ENCODE peak calls at places on chromosomes 13 and 19, in four cellular contexts. W is endothelial cell of umbilical vein, J is neuronal stem cell, I is PC-3. T is an unnamed sample. For H3K4me1 and H3K36me3, the result is how much of the 10 kb centered on the place peaks cover.

GRCh38 chr19:36113895-36114762 is 546 bp downstream of the POLR2I start:
- DNase-seq in W (peak), J (no peak), I (peak), T (no peak)

GRCh38 chr19:31408460-31409124 is 59.4 kb upstream of the TSHZ3 start:
- DNase-seq in W (no peak), J (no peak), I (peak), T (no peak)

GRCh38 chr13:51848674-51849073 is 3.7 kb upstream of the TMEM272 start:
- DNase-seq in W (peak), J (no peak), I (peak), T (no peak)

GRCh38 chr19:18093439-18094161 is 4.0 kb upstream of the MAST3 start:
- DNase-seq in W (no peak), J (no peak), I (peak), T (no peak)

GRCh38 chr13:100674363-100674847 is at the start of gene TMTC4:
- DNase-seq in W (no peak), J (peak), I (no peak), T (no peak)

GRCh38 chr19:7145494-7145893 is 76.0 kb downstream of the ZNF557 start:
- DNase-seq in W (no peak), J (no peak), I (peak), T (no peak)

GRCh38 chr13:112657850-112658445 is 31.9 kb upstream of the ATP11A start:
- DNase-seq in W (no peak), J (no peak), I (peak), T (no peak)

GRCh38 chr19:48090281-48090802 is 20.3 kb downstream of the PLA2G4C start:
- DNase-seq in W (no peak), J (no peak), I (no peak), T (peak)

GRCh38 chr19:41623360-41623759 is 3.5 kb downstream of the CEACAM4 start:
- DNase-seq in W (no peak), J (no peak), I (no peak), T (no peak)

GRCh38 chr13:101398191-101398590 is 18.1 kb downstream of the NALCN start:
- DNase-seq in W (no peak), J (no peak), I (peak), T (no peak)

GRCh38 chr19:16496613-16496983 is 404 bp downstream of the C19orf44 start:
- DNase-seq in W (no peak), J (no peak), I (peak), T (peak)

GRCh38 chr19:42423462-42424344 is 3.5 kb downstream of the LIPE start:
- DNase-seq in W (peak), J (peak), I (peak), T (peak)

GRCh38 chr13:101341464-101341863 is 74.8 kb downstream of the NALCN start:
- DNase-seq in W (no peak), J (no peak), I (peak), T (no peak)

GRCh38 chr13:79898996-79899395 is 418.0 kb downstream of the NDFIP2 start:
- DNase-seq in W (no peak), J (no peak), I (no peak), T (no peak)

GRCh38 chr13:40960721-40961120 is 58.4 kb downstream of the ELF1 start:
- DNase-seq in W (no peak), J (no peak), I (no peak), T (no peak)

GRCh38 chr19:1000095-1000494 is at the start of gene GRIN3B:
- DNase-seq in W (peak), J (peak), I (peak), T (peak)

GRCh38 chr13:27709779-27710178 is 82.5 kb upstream of the GSX1 start:
- DNase-seq in W (no peak), J (no peak), I (no peak), T (no peak)

GRCh38 chr13:45040626-45041025 is 51.3 kb downstream of the GPALPP1 start:
- DNase-seq in W (no peak), J (no peak), I (peak), T (no peak)

GRCh38 chr13:20116213-20116612 is 44.6 kb downstream of the GJA3 start:
- DNase-seq in W (no peak), J (no peak), I (no peak), T (no peak)

GRCh38 chr19:35142531-35143230 is 374 bp upstream of the FXYD7 start:
- DNase-seq in W (peak), J (no peak), I (peak), T (peak)

GRCh38 chr13:95403349-95404140 is 102.3 kb upstream of the ABCC4 start:
- DNase-seq in W (no peak), J (peak), I (peak), T (no peak)

GRCh38 chr13:102277286-102277685 is 124.6 kb downstream of the FGF14 start:
- DNase-seq in W (no peak), J (no peak), I (no peak), T (no peak)

GRCh38 chr19:7505682-7506384 is 10.1 kb upstream of the ZNF358 start:
- DNase-seq in W (no peak), J (no peak), I (no peak), T (no peak)

GRCh38 chr19:41586064-41586463 is 10.1 kb downstream of the CEACAM21 start:
- DNase-seq in W (no peak), J (no peak), I (no peak), T (no peak)

GRCh38 chr13:23202383-23202782 is 21.6 kb downstream of the SGCG start:
- DNase-seq in W (no peak), J (no peak), I (no peak), T (no peak)

GRCh38 chr19:56076413-56076998 is 44.6 kb downstream of the ZNF787 start:
- DNase-seq in W (peak), J (peak), I (peak), T (peak)

GRCh38 chr13:31264146-31264545 is 64.4 kb downstream of the B3GLCT start:
- DNase-seq in W (no peak), J (no peak), I (no peak), T (no peak)

GRCh38 chr19:35272122-35272715 is 3.5 kb downstream of the USF2 start:
- DNase-seq in W (no peak), J (no peak), I (no peak), T (peak)

GRCh38 chr13:24181991-24182702 is 21.6 kb downstream of the SPATA13 start:
- DNase-seq in W (no peak), J (no peak), I (no peak), T (peak)

GRCh38 chr19:32234663-32235217 is 110.7 kb upstream of the ZNF507 start:
- DNase-seq in W (no peak), J (no peak), I (no peak), T (no peak)

GRCh38 chr13:98798849-98799645 is 46.6 kb upstream of the SLC15A1 start:
- DNase-seq in W (no peak), J (no peak), I (no peak), T (no peak)

GRCh38 chr13:32528358-32528757 is 10.2 kb downstream of the N4BP2L2 start:
- DNase-seq in W (peak), J (no peak), I (no peak), T (no peak)

GRCh38 chr19:4971424-4971793 is 2.5 kb downstream of the KDM4B start:
- DNase-seq in W (no peak), J (no peak), I (peak), T (peak)

GRCh38 chr19:49926520-49926919 is 2.5 kb upstream of the ATF5 start:
- DNase-seq in W (no peak), J (no peak), I (no peak), T (no peak)

GRCh38 chr13:39811051-39811450 is 155.6 kb downstream of the COG6 start:
- DNase-seq in W (peak), J (no peak), I (no peak), T (no peak)
- H3K4me1 ChIP-seq in W (under half), J (under half), I (under half), T (under half)

DNA sequence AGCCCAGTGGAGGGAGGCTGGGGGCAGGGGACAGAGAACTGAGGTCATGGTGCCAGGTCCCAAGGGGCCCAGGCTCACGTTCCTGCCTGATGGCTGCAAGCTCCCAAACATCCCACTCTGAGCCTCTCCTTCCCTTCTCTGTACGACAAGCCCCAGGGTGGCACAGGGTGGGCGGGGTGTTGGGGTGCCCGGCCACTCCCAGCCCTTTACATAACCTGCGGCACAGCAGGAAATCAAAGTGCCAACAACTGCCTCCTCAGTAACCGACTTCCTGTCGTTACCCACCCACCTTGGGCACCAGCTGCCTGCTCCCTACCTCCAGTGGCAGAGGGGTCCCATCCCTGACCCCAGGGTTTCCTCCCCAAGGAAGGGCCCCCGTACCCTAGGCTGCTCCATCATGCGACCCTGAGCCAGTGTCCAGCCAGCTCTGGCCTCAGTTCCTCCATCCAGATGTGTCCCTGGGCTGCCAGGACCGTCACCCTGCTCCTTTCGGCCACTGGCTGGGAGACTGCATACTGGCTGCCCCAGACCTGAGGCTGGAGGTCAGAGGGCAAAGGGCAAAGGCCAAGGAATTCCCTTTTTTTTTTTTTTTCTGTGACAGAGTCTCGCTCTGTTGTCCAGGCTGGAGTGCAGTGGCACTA is 27.7 kb upstream of the NFIC start:
- DNase-seq in W (no peak), J (no peak), I (no peak), T (peak)
- H3K9ac ChIP-seq in W (no peak), J (no peak), I (no peak), T (peak)

GRCh38 chr19:11101057-11101456 is 11.8 kb downstream of the LDLR start:
- DNase-seq in W (no peak), J (no peak), I (no peak), T (no peak)
- H3K36me3 ChIP-seq in W (under half), J (half or more), I (half or more), T (under half)

DNA sequence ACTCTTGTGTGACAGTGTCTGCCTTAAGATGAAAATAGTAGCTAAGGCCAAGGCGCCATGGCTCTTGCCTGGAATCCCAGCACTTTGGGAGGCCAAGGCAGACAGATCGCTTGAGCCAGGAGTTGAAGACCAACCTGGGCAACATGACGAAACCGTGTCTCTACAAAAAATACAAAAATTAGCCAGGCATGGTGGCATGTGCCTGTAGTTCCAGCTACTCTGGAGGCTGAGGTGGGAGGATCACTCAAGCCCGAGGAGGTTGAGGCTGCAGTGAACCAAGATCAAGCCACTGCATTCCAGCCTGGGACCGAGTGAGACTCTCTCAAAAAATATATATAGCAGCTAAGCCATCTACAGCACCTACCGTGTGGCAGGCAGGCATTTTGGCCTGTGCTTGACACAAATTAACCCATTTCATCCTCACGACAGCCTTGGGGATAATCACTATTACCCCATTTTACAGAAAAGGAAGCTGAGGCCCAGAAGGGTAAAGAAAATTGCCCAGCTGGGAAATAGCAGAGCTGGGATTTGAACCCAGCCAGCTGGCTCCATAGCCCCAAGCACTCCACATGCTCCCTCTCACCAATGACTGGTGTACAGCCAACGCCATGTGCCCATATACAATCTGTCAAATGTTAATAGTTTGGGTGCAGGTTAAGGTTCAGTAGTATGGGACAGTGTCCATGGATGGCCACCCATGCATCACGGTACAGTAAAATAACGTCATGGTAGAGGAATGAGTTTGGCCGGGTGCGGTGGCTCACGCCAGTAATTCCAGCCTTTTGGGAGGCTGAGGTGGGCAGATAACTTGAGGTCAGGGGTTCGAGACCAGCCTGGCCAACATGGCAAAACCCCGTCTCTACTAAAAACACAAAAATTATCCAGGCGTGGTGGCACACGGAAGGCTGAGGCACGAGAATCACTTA is 3.1 kb downstream of the SLC1A5 start:
- DNase-seq in W (no peak), J (no peak), I (no peak), T (no peak)
- H3K4me1 ChIP-seq in W (under half), J (under half), I (under half), T (under half)

GRCh38 chr19:5990289-5990797 is 12.4 kb upstream of the RANBP3 start:
- DNase-seq in W (no peak), J (no peak), I (peak), T (no peak)
- H3K9ac ChIP-seq in W (no peak), J (no peak), I (peak), T (no peak)

GRCh38 chr19:51704601-51705000 is 11.5 kb downstream of the SPACA6 start:
- DNase-seq in W (no peak), J (no peak), I (no peak), T (no peak)
- H3K36me3 ChIP-seq in W (under half), J (under half), I (under half), T (under half)

GRCh38 chr13:75366380-75367280 is 115.3 kb downstream of the TBC1D4 start:
- DNase-seq in W (peak), J (no peak), I (no peak), T (no peak)

GRCh38 chr13:75365724-75366173 is 116.2 kb downstream of the TBC1D4 start:
- DNase-seq in W (peak), J (no peak), I (peak), T (no peak)

GRCh38 chr13:75363371-75363770 is 118.6 kb downstream of the TBC1D4 start:
- DNase-seq in W (no peak), J (no peak), I (no peak), T (no peak)

GRCh38 chr13:75362026-75362425 is 119.9 kb downstream of the TBC1D4 start:
- DNase-seq in W (no peak), J (no peak), I (no peak), T (no peak)

GRCh38 chr13:75364131-75364713 is 117.7 kb downstream of the TBC1D4 start:
- DNase-seq in W (peak), J (no peak), I (peak), T (no peak)
- H3K4me1 ChIP-seq in W (under half), J (under half), I (half or more), T (under half)

T was measured in colonic mucosa.